ENCODE peak calls at places on chromosomes 16 and 17, in four cellular contexts. N, M, D and F are unnamed samples.

GRCh38 chr17:12745481-12745880 is 43.8 kb upstream of the ARHGAP44 start:
- DNase-seq in N (no peak), M (no peak), D (no peak), F (no peak)

GRCh38 chr16:5557966-5558365 is 460.4 kb upstream of the EEF2KMT start:
- DNase-seq in N (no peak), M (no peak), D (no peak), F (no peak)

GRCh38 chr16:69243479-69243878 is 56.5 kb downstream of the SNTB2 start:
- DNase-seq in N (peak), M (no peak), D (no peak), F (no peak)

GRCh38 chr17:3982541-3983017 is 18.3 kb upstream of the ATP2A3 start:
- DNase-seq in N (no peak), M (no peak), D (no peak), F (no peak)

GRCh38 chr16:35414563-35414962 is 1955.2 kb downstream of the TP53TG3F start:
- DNase-seq in N (no peak), M (no peak), D (no peak), F (no peak)

GRCh38 chr17:21396237-21396636 is 20.1 kb downstream of the KCNJ12 start:
- DNase-seq in N (no peak), M (no peak), D (no peak), F (no peak)

GRCh38 chr17:32723310-32723955 is 153.5 kb downstream of the MYO1D start:
- DNase-seq in N (no peak), M (no peak), D (no peak), F (no peak)

GRCh38 chr17:81537856-81538555 is 9.8 kb downstream of the FSCN2 start:
- DNase-seq in N (no peak), M (no peak), D (no peak), F (no peak)

GRCh38 chr17:80817861-80818260 is 173.8 kb upstream of the CHMP6 start:
- DNase-seq in N (no peak), M (no peak), D (no peak), F (no peak)

GRCh38 chr17:49076575-49077384 is 55.8 kb upstream of the B4GALNT2 start:
- DNase-seq in N (peak), M (no peak), D (no peak), F (no peak)

GRCh38 chr16:89697161-89697615 is 4.3 kb downstream of the SPATA2L start:
- DNase-seq in N (no peak), M (no peak), D (no peak), F (no peak)

GRCh38 chr17:27506348-27507218 is 50.3 kb downstream of the KSR1 start:
- DNase-seq in N (no peak), M (no peak), D (no peak), F (no peak)

GRCh38 chr17:55783684-55784245 is 32.9 kb downstream of the PCTP start:
- DNase-seq in N (no peak), M (no peak), D (peak), F (no peak)

GRCh38 chr17:64009571-64010402 is 10.6 kb downstream of the ICAM2 start:
- DNase-seq in N (no peak), M (no peak), D (peak), F (no peak)
- H3K4me3 ChIP-seq in N (no peak), M (no peak), D (no peak), F (no peak)

DNA sequence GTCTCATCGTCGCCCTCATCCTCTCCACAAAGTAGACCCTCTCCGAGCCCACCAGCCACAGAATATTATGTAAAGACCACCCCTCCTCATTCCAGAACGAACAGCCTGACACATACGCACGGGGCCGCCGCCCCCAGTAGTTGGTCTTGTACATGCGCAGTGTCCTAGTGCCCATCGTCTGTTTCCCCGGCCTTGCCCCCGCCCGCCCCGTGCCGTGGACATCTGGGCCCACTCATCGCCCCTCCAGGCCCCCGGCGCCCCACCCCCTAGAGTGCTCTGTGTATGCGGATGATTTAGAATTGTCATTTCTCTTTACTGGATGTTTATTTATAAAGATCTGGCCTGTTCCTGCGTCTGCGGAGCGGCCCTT is 475 bp upstream of the AMDHD2 start:
- DNase-seq in N (no peak), M (no peak), D (no peak), F (no peak)
- H3K4me3 ChIP-seq in N (peak), M (no peak), D (peak), F (peak)

GRCh38 chr16:84821179-84821578 is 1.4 kb downstream of the CRISPLD2 start:
- DNase-seq in N (no peak), M (no peak), D (no peak), F (no peak)

GRCh38 chr16:84820771-84821170 is 986 bp downstream of the CRISPLD2 start:
- DNase-seq in N (no peak), M (no peak), D (no peak), F (no peak)

GRCh38 chr16:84820305-84820684 is 510 bp downstream of the CRISPLD2 start:
- DNase-seq in N (no peak), M (no peak), D (no peak), F (no peak)

GRCh38 chr16:84818989-84819643 is 669 bp upstream of the CRISPLD2 start:
- DNase-seq in N (no peak), M (no peak), D (no peak), F (no peak)

GRCh38 chr16:84819644-84820304 is at the start of gene CRISPLD2:
- DNase-seq in N (peak), M (peak), D (peak), F (peak)
- H3K4me3 ChIP-seq in N (peak), M (peak), D (peak), F (peak)

DNA sequence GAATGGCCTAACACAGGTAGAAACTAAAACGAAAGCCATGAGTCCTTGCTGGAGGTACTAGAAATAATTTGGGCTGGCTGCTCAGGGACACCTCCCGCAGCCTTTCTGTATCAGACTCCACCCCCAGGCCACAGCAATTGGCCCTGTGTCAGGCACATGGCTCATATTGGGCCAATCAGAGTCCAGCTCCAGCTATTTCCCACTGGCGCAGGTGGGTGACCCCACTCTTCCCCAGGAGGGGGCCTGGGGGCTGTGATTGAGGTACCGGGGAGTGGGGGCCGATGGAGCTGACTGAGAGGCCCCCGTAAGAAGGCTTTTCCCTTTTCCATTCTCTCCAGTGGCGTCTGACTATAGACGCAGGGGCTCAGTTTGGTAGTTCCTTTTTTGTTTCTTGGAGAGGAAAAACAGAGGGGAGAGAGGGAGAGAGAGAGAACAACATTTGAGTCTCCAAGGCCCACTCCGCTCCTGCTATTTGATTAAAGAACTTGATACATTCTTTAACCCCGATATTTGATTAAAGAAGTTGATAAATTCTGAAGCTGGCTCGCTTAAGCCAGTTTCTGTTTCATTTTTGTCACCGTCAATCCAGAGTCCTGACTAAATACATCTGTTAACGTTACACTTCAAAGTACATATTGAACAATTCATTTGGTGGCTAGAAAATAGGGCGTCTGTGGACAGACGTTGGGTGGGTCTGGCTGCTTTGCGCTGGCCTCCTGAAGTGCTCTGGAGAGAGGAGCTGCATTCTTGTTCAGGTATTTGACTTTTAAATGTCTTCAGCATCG is 26.3 kb downstream of the FOXL1 start:
- DNase-seq in N (no peak), M (no peak), D (no peak), F (no peak)
- H3K4me3 ChIP-seq in N (no peak), M (no peak), D (no peak), F (no peak)

DNA sequence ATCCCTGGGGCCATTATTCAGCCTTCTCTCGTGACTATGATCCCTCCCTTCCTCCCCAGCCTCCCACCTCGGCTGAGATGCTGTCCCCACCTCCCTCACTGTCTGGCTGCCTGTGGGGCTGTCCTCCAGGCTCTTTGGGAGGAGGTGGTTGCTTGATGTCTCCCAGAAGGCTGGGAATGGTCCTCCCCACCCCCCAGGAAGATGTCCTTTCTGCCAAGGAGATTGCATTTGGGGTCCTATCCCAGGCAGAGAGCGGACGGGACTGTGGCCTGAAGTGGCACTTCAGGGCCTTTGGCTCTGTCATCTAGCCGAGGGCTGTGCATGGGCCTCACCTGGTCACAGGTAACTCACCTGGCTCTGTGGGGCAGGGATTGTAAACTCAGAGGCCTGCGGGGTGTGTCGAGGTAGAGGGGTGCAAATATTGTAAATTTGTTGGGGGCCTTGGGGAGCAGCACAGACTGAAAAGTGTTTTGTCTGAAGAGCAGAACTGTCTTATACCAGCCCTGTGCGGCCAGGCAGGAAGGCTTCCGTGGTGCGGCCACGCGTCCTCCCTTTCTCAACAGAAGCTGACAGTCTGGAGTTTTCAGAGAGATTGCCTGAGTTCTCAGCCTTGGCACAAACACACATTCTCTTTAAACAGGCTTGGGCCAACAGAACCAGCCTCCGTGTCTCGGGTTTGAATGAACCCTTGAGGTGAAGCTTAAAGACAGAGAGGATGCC is 177.9 kb downstream of the SEC14L1 start:
- DNase-seq in N (no peak), M (no peak), D (peak), F (no peak)
- H3K4me3 ChIP-seq in N (no peak), M (peak), D (no peak), F (no peak)

GRCh38 chr16:2428051-2428786 is 1.0 kb upstream of the CCNF start:
- DNase-seq in N (no peak), M (no peak), D (no peak), F (no peak)
- H3K4me3 ChIP-seq in N (peak), M (peak), D (peak), F (peak)

GRCh38 chr17:36188891-36189306 is 7.7 kb downstream of the CCL3L1 start:
- DNase-seq in N (no peak), M (no peak), D (no peak), F (peak)
- H3K4me3 ChIP-seq in N (no peak), M (no peak), D (no peak), F (no peak)

GRCh38 chr17:75571197-75571884 is 16.3 kb upstream of the MYO15B start:
- DNase-seq in N (no peak), M (no peak), D (no peak), F (no peak)

GRCh38 chr17:75568412-75569255 is 19.0 kb upstream of the MYO15B start:
- DNase-seq in N (no peak), M (no peak), D (no peak), F (no peak)

GRCh38 chr17:75570034-75570676 is 17.4 kb upstream of the MYO15B start:
- DNase-seq in N (no peak), M (no peak), D (no peak), F (no peak)

GRCh38 chr17:75571885-75572215 is 15.8 kb upstream of the MYO15B start:
- DNase-seq in N (no peak), M (no peak), D (no peak), F (no peak)

GRCh38 chr17:75570772-75571171 is 16.8 kb upstream of the MYO15B start:
- DNase-seq in N (no peak), M (no peak), D (no peak), F (no peak)
- H3K4me3 ChIP-seq in N (no peak), M (no peak), D (no peak), F (no peak)

DNA sequence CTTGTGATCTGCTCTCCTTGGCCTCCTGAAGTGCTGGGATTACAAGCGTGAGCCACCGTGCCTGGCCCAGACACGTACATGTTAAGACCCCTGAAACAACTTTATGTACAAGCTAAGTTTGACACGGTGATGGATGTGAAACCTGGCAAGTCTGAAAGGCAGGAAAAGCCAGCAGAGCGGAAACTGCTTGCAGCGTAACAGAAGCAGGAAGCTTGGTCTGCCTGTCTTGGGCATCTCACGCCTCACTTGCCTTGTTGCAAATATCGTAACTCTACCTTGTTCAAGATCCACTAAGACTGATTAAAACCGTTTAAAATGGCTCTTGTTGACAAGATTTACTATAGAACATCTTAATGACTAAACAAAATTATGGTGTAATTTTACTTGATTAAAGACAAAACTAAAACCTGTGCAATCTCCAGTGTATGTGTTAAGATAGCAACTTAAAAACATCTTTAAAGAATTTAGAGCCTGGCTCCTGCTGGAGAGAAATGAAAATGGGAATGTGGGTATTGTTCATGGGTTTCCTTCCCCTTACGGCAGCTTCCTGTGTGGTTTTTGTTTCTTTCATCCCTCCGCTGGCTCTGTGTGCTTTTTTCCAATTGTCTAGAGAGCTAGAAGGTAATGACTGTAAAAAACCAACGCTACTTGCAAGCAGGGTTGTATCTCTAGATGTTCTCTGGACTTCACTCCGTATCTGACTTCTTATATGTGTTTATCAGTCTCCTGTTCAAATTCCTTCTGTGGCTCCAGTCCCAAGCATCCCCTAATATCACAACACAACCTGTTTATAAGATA is 477.6 kb downstream of the XYLT1 start:
- DNase-seq in N (no peak), M (no peak), D (no peak), F (peak)
- H3K4me3 ChIP-seq in N (no peak), M (no peak), D (no peak), F (peak)